ENCODE peak calls at places on chromosomes 11 and 22, in ten cellular contexts. V is left lung; D is brain pericyte; P is LHCN-M2; H is aorta; O is breast epithelium; W is fibroblast of the aortic adventitia; G is dorsolateral prefrontal cortex; R is stimulated activated CD4-positive, alpha-beta T cell treated with anti-CD3 and anti-CD28 coated beads, Interleukin-2, amount 100 ng/mL, for 48 hours; Z is GM12891. S is an unnamed sample.

GRCh38 chr11:75028321-75029097 is 39.8 kb downstream of the NEU3 start:
- DNase-seq in R (no peak), P (no peak), V (no peak), G (no peak), H (no peak), O (no peak), Z (no peak), W (peak; percentile 80), D (no peak), S (peak; percentile 76)

GRCh38 chr11:69525516-69526452 is 44.3 kb downstream of the LINC01488 start:
- DNase-seq in H (no peak), P (no peak), Z (no peak), V (no peak), D (no peak), G (no peak), O (no peak), R (no peak), W (no peak), S (no peak)

GRCh38 chr11:15745266-15745665 is 611.1 kb downstream of the SOX6 start:
- DNase-seq in P (no peak), W (no peak), H (no peak), D (no peak), G (no peak), Z (no peak), O (no peak), R (no peak), V (no peak), S (no peak)

GRCh38 chr11:28547395-28547794 is 439.2 kb downstream of the METTL15 start:
- DNase-seq in D (no peak), Z (no peak), V (no peak), R (no peak), O (no peak), H (no peak), P (no peak), W (no peak), G (no peak), S (no peak)

GRCh38 chr11:36510567-36511020 is 522 bp upstream of the TRAF6 start:
- DNase-seq in H (no peak), G (no peak), D (no peak), P (no peak), Z (no peak), V (no peak), W (peak; percentile 49), O (no peak), R (no peak), S (no peak)

GRCh38 chr22:49959782-49960158 is 802 bp upstream of the PIM3 start:
- DNase-seq in H (peak; percentile 63), P (peak; percentile 64), W (no peak), D (no peak), O (no peak), R (no peak), G (no peak), Z (no peak), V (peak; percentile 75), S (no peak)

GRCh38 chr11:1701041-1701807 is 4.2 kb downstream of the KRTAP5-6 start:
- DNase-seq in Z (no peak), P (no peak), R (no peak), H (no peak), W (no peak), G (no peak), D (no peak), O (peak; percentile 14), V (no peak), S (peak; percentile 30)

GRCh38 chr11:129412501-129412900 is 36.9 kb downstream of the BARX2 start:
- DNase-seq in Z (no peak), D (no peak), O (no peak), P (peak; percentile 3), V (no peak), W (no peak), G (no peak), R (no peak), H (no peak), S (no peak)

GRCh38 chr22:41699264-41700104 is at the start of gene MEI1:
- DNase-seq in D (no peak), V (peak; percentile 86), Z (peak; percentile 93), H (peak; percentile 94), P (peak; percentile 43), O (peak; percentile 44), R (peak; percentile 89), G (peak; percentile 91), W (peak; percentile 68), S (peak; percentile 36)

GRCh38 chr11:126147268-126148111 is 64.0 kb downstream of the RPUSD4 start:
- DNase-seq in R (no peak), Z (no peak), O (no peak), W (no peak), V (no peak), G (no peak), D (no peak), P (no peak), H (no peak), S (no peak)

GRCh38 chr22:44632823-44633478 is 69.1 kb upstream of the PRR5 start:
- DNase-seq in G (no peak), Z (no peak), P (no peak), W (no peak), V (no peak), R (no peak), O (no peak), H (no peak), D (no peak), S (no peak)

GRCh38 chr11:86715611-86716010 is 43.2 kb upstream of the ME3 start:
- DNase-seq in V (no peak), R (no peak), G (no peak), P (peak; percentile 72), O (no peak), D (no peak), Z (no peak), W (no peak), H (no peak), S (peak; percentile 76)

GRCh38 chr22:30268331-30268730 is 1.7 kb upstream of the OSM start:
- DNase-seq in R (no peak), P (no peak), H (no peak), Z (no peak), G (no peak), W (no peak), O (no peak), D (no peak), V (no peak), S (no peak)

GRCh38 chr11:63978551-63979235 is 4.3 kb downstream of the COX8A start:
- DNase-seq in P (no peak), G (no peak), R (no peak), W (no peak), D (no peak), V (no peak), Z (no peak), O (no peak), H (no peak), S (no peak)

GRCh38 chr11:107591098-107591445 is at the start of gene ELMOD1:
- DNase-seq in O (no peak), G (peak; percentile 86), W (no peak), R (peak; percentile 14), H (peak; percentile 62), D (no peak), Z (peak; percentile 42), P (peak; percentile 38), V (peak; percentile 49), S (peak; percentile 74)

GRCh38 chr11:65135633-65136145 is 1.4 kb upstream of the SYVN1 start:
- DNase-seq in W (no peak), O (no peak), Z (no peak), V (peak; percentile 21), H (peak; percentile 41), G (no peak), R (no peak), P (no peak), D (no peak), S (no peak)